ENCODE peak calls at places on chromosomes 3 and 15, in ten cellular contexts. One of them, this sample, is unnamed. For H3K4me1, the result is how much of the 10 kb centered on the place peaks cover.

GRCh38 chr3:155161630-155162292 is 81.6 kb downstream of the MME start:
- DNase-seq in body of pancreas: no peak
- DNase-seq in suprapubic skin: no peak
- DNase-seq in CD4-positive, alpha-beta memory T cell: no peak
- DNase-seq in cardiac muscle cell: no peak
- DNase-seq in transverse colon: no peak
- DNase-seq in Peyer's patch: no peak
- DNase-seq in K562: no peak
- DNase-seq in iPS DF 6.9: no peak
- DNase-seq in ovary: no peak
- DNase-seq in this sample: no peak

GRCh38 chr15:26899658-26900057 is 32.8 kb downstream of the GABRA5 start:
- DNase-seq in body of pancreas: no peak
- DNase-seq in suprapubic skin: no peak
- DNase-seq in CD4-positive, alpha-beta memory T cell: no peak
- DNase-seq in cardiac muscle cell: no peak
- DNase-seq in transverse colon: no peak
- DNase-seq in Peyer's patch: no peak
- DNase-seq in K562: no peak
- DNase-seq in iPS DF 6.9: no peak
- DNase-seq in ovary: no peak
- DNase-seq in this sample: no peak

GRCh38 chr3:56826831-56827722 is 25.3 kb upstream of the ARHGEF3 start:
- DNase-seq in body of pancreas: no peak
- DNase-seq in suprapubic skin: no peak
- DNase-seq in CD4-positive, alpha-beta memory T cell: no peak
- DNase-seq in cardiac muscle cell: no peak
- DNase-seq in transverse colon: no peak
- DNase-seq in Peyer's patch: no peak
- DNase-seq in K562: no peak
- DNase-seq in iPS DF 6.9: no peak
- DNase-seq in ovary: no peak
- DNase-seq in this sample: no peak

GRCh38 chr15:62658498-62658897 is 384.0 kb upstream of the TPM1 start:
- DNase-seq in body of pancreas: peak
- DNase-seq in suprapubic skin: no peak
- DNase-seq in CD4-positive, alpha-beta memory T cell: no peak
- DNase-seq in cardiac muscle cell: no peak
- DNase-seq in transverse colon: no peak
- DNase-seq in Peyer's patch: no peak
- DNase-seq in K562: no peak
- DNase-seq in iPS DF 6.9: no peak
- DNase-seq in ovary: no peak
- DNase-seq in this sample: no peak

GRCh38 chr3:72161870-72162617 is 377.1 kb upstream of the PROK2 start:
- DNase-seq in body of pancreas: peak
- DNase-seq in suprapubic skin: no peak
- DNase-seq in CD4-positive, alpha-beta memory T cell: no peak
- DNase-seq in cardiac muscle cell: no peak
- DNase-seq in transverse colon: peak
- DNase-seq in Peyer's patch: no peak
- DNase-seq in K562: no peak
- DNase-seq in iPS DF 6.9: no peak
- DNase-seq in ovary: peak
- DNase-seq in this sample: no peak

GRCh38 chr15:68528891-68529290 is 49.9 kb upstream of the CORO2B start:
- DNase-seq in body of pancreas: no peak
- DNase-seq in suprapubic skin: no peak
- DNase-seq in CD4-positive, alpha-beta memory T cell: no peak
- DNase-seq in cardiac muscle cell: no peak
- DNase-seq in transverse colon: no peak
- DNase-seq in Peyer's patch: no peak
- DNase-seq in K562: no peak
- DNase-seq in iPS DF 6.9: no peak
- DNase-seq in ovary: no peak
- DNase-seq in this sample: no peak

GRCh38 chr15:40256642-40257235 is 17.9 kb downstream of the PAK6 start:
- DNase-seq in body of pancreas: peak
- DNase-seq in suprapubic skin: no peak
- DNase-seq in CD4-positive, alpha-beta memory T cell: no peak
- DNase-seq in cardiac muscle cell: no peak
- DNase-seq in transverse colon: no peak
- DNase-seq in Peyer's patch: no peak
- DNase-seq in K562: no peak
- DNase-seq in iPS DF 6.9: no peak
- DNase-seq in ovary: no peak
- DNase-seq in this sample: no peak

GRCh38 chr3:59263152-59263551 is 213.3 kb upstream of the CFAP20DC start:
- DNase-seq in body of pancreas: no peak
- DNase-seq in suprapubic skin: no peak
- DNase-seq in CD4-positive, alpha-beta memory T cell: no peak
- DNase-seq in cardiac muscle cell: no peak
- DNase-seq in transverse colon: no peak
- DNase-seq in Peyer's patch: no peak
- DNase-seq in K562: no peak
- DNase-seq in iPS DF 6.9: no peak
- DNase-seq in ovary: no peak
- DNase-seq in this sample: no peak

GRCh38 chr3:185813205-185813604 is 11.6 kb downstream of the IGF2BP2 start:
- DNase-seq in body of pancreas: no peak
- DNase-seq in suprapubic skin: no peak
- DNase-seq in CD4-positive, alpha-beta memory T cell: no peak
- DNase-seq in cardiac muscle cell: no peak
- DNase-seq in transverse colon: no peak
- DNase-seq in Peyer's patch: no peak
- DNase-seq in K562: no peak
- DNase-seq in iPS DF 6.9: no peak
- DNase-seq in ovary: no peak
- DNase-seq in this sample: no peak

GRCh38 chr3:185818267-185818875 is 6.5 kb downstream of the IGF2BP2 start:
- DNase-seq in body of pancreas: no peak
- DNase-seq in suprapubic skin: no peak
- DNase-seq in CD4-positive, alpha-beta memory T cell: no peak
- DNase-seq in cardiac muscle cell: no peak
- DNase-seq in transverse colon: no peak
- DNase-seq in Peyer's patch: no peak
- DNase-seq in K562: no peak
- DNase-seq in iPS DF 6.9: no peak
- DNase-seq in ovary: no peak
- DNase-seq in this sample: no peak

GRCh38 chr3:185815391-185816282 is 9.2 kb downstream of the IGF2BP2 start:
- DNase-seq in body of pancreas: no peak
- DNase-seq in suprapubic skin: no peak
- DNase-seq in CD4-positive, alpha-beta memory T cell: no peak
- DNase-seq in cardiac muscle cell: no peak
- DNase-seq in transverse colon: no peak
- DNase-seq in Peyer's patch: no peak
- DNase-seq in K562: no peak
- DNase-seq in iPS DF 6.9: no peak
- DNase-seq in ovary: no peak
- DNase-seq in this sample: no peak

DNA sequence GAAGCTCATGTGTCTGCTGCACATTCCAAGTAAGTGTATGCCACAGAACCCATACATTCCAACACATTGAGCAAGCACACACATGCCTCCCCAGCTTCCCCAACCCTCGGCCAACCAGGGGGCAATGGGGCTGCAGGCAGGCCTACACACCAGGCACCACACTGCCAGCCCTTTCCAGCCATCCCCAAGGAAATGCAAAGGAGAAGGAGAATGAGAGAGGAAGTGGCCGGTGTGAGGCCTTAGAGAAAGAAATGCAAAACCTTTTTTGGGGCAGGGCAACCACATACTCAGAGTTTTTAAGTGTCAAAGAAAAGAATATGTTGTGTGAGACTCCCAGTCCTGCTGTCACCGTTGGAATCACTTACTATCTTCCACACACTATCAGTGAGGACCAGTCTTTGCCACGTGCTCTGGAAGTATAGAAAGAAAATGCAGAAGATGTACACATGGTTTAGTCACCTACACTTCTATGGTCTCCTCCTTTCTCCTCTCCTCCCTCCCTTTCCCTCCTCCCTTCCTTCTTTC is 11.1 kb downstream of the IGF2BP2 start:
- DNase-seq in body of pancreas: no peak
- DNase-seq in suprapubic skin: no peak
- DNase-seq in CD4-positive, alpha-beta memory T cell: no peak
- DNase-seq in cardiac muscle cell: peak
- DNase-seq in transverse colon: no peak
- DNase-seq in Peyer's patch: no peak
- DNase-seq in K562: no peak
- DNase-seq in iPS DF 6.9: no peak
- DNase-seq in ovary: no peak
- DNase-seq in this sample: no peak
- H3K4me1 ChIP-seq in body of pancreas: under half
- H3K4me1 ChIP-seq in suprapubic skin: under half
- H3K4me1 ChIP-seq in CD4-positive, alpha-beta memory T cell: under half
- H3K4me1 ChIP-seq in cardiac muscle cell: half or more
- H3K4me1 ChIP-seq in transverse colon: under half
- H3K4me1 ChIP-seq in Peyer's patch: under half
- H3K4me1 ChIP-seq in K562: under half
- H3K4me1 ChIP-seq in iPS DF 6.9: under half
- H3K4me1 ChIP-seq in ovary: under half
- H3K4me1 ChIP-seq in this sample: under half

DNA sequence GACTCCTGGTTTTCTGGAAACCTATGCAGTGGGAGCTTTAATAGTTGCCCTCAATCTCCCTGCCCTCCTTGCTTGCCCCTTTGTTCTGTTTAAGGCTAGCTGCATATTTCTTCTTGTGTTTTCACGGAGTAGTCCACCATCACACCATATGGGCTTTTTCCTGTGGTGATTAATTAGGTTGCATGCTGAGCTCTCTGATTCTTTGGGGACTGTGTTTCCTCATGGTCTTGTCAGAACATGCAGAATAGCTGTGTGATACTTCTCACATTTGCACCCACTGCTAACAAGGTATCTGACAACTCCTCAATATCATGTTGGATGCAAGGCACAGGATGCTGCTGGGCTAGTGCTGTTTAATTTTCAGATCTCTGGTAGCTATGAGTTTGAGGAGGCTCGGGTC is 139.6 kb downstream of the PTPRG start:
- DNase-seq in body of pancreas: no peak
- DNase-seq in suprapubic skin: no peak
- DNase-seq in CD4-positive, alpha-beta memory T cell: no peak
- DNase-seq in cardiac muscle cell: no peak
- DNase-seq in transverse colon: no peak
- DNase-seq in Peyer's patch: no peak
- DNase-seq in K562: no peak
- DNase-seq in iPS DF 6.9: no peak
- DNase-seq in ovary: no peak
- DNase-seq in this sample: no peak
- H3K4me1 ChIP-seq in body of pancreas: under half
- H3K4me1 ChIP-seq in suprapubic skin: under half
- H3K4me1 ChIP-seq in CD4-positive, alpha-beta memory T cell: under half
- H3K4me1 ChIP-seq in cardiac muscle cell: under half
- H3K4me1 ChIP-seq in transverse colon: under half
- H3K4me1 ChIP-seq in Peyer's patch: under half
- H3K4me1 ChIP-seq in K562: under half
- H3K4me1 ChIP-seq in iPS DF 6.9: under half
- H3K4me1 ChIP-seq in ovary: under half
- H3K4me1 ChIP-seq in this sample: under half

GRCh38 chr3:48798998-48799397 is 48.7 kb downstream of the PRKAR2A start:
- DNase-seq in body of pancreas: peak
- DNase-seq in suprapubic skin: no peak
- DNase-seq in CD4-positive, alpha-beta memory T cell: no peak
- DNase-seq in cardiac muscle cell: no peak
- DNase-seq in transverse colon: peak
- DNase-seq in Peyer's patch: peak
- DNase-seq in K562: no peak
- DNase-seq in iPS DF 6.9: no peak
- DNase-seq in ovary: no peak
- DNase-seq in this sample: no peak

DNA sequence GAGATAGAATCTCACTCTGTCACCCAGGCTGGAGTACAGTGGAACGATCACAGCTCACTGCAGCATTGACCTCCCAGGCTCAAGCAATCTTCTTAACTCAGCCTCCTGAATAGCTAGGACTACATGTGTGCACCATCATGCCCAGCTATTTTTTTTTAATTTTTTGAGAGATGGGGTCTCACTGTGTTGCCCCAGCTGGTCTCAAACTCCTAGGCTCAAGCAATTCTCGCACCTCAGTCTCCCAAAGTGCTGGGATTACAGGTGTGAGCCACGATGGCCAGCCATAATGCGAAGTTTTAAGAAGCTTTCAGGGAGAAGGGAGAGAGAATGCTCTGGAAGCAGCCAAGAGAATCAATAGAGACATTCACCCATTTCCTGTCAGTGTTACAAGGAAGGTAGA is 42.7 kb downstream of the PRKAR2A start:
- DNase-seq in body of pancreas: no peak
- DNase-seq in suprapubic skin: no peak
- DNase-seq in CD4-positive, alpha-beta memory T cell: no peak
- DNase-seq in cardiac muscle cell: no peak
- DNase-seq in transverse colon: no peak
- DNase-seq in Peyer's patch: no peak
- DNase-seq in K562: no peak
- DNase-seq in iPS DF 6.9: no peak
- DNase-seq in ovary: no peak
- DNase-seq in this sample: no peak
- H3K4me1 ChIP-seq in body of pancreas: under half
- H3K4me1 ChIP-seq in suprapubic skin: under half
- H3K4me1 ChIP-seq in CD4-positive, alpha-beta memory T cell: under half
- H3K4me1 ChIP-seq in cardiac muscle cell: under half
- H3K4me1 ChIP-seq in transverse colon: under half
- H3K4me1 ChIP-seq in Peyer's patch: under half
- H3K4me1 ChIP-seq in K562: under half
- H3K4me1 ChIP-seq in iPS DF 6.9: under half
- H3K4me1 ChIP-seq in ovary: under half
- H3K4me1 ChIP-seq in this sample: under half

GRCh38 chr3:14455571-14456317 is 53.3 kb downstream of the SLC6A6 start:
- DNase-seq in body of pancreas: peak
- DNase-seq in suprapubic skin: no peak
- DNase-seq in CD4-positive, alpha-beta memory T cell: no peak
- DNase-seq in cardiac muscle cell: no peak
- DNase-seq in transverse colon: no peak
- DNase-seq in Peyer's patch: no peak
- DNase-seq in K562: no peak
- DNase-seq in iPS DF 6.9: no peak
- DNase-seq in ovary: no peak
- DNase-seq in this sample: no peak

GRCh38 chr3:14457481-14457880 is 55.1 kb downstream of the SLC6A6 start:
- DNase-seq in body of pancreas: no peak
- DNase-seq in suprapubic skin: no peak
- DNase-seq in CD4-positive, alpha-beta memory T cell: no peak
- DNase-seq in cardiac muscle cell: no peak
- DNase-seq in transverse colon: no peak
- DNase-seq in Peyer's patch: no peak
- DNase-seq in K562: no peak
- DNase-seq in iPS DF 6.9: no peak
- DNase-seq in ovary: no peak
- DNase-seq in this sample: no peak

GRCh38 chr3:14457999-14458398 is 55.6 kb downstream of the SLC6A6 start:
- DNase-seq in body of pancreas: peak
- DNase-seq in suprapubic skin: no peak
- DNase-seq in CD4-positive, alpha-beta memory T cell: no peak
- DNase-seq in cardiac muscle cell: no peak
- DNase-seq in transverse colon: no peak
- DNase-seq in Peyer's patch: no peak
- DNase-seq in K562: peak
- DNase-seq in iPS DF 6.9: peak
- DNase-seq in ovary: no peak
- DNase-seq in this sample: no peak

GRCh38 chr3:14458434-14459280 is 56.3 kb downstream of the SLC6A6 start:
- DNase-seq in body of pancreas: no peak
- DNase-seq in suprapubic skin: no peak
- DNase-seq in CD4-positive, alpha-beta memory T cell: no peak
- DNase-seq in cardiac muscle cell: no peak
- DNase-seq in transverse colon: no peak
- DNase-seq in Peyer's patch: no peak
- DNase-seq in K562: no peak
- DNase-seq in iPS DF 6.9: no peak
- DNase-seq in ovary: no peak
- DNase-seq in this sample: no peak

DNA sequence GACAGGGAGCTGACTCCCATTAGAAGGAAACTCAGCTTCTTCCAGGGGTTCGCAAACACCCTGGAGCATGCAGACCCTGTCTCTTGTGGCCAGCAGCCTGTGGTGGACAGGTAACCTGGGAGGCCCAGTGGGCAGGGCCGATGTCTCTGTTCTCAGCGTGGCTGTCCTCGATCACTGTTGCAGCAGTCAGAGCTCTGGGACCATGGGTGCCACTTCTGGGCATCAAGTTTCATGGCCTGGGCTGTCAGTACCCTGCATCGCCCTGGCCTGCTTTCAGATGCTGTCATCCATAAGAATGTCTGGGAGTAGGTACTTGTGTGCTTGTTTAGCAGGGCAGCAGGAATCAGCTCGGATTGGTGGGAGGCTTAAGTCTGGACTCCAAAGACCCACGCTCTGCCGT is 54.4 kb downstream of the SLC6A6 start:
- DNase-seq in body of pancreas: no peak
- DNase-seq in suprapubic skin: no peak
- DNase-seq in CD4-positive, alpha-beta memory T cell: no peak
- DNase-seq in cardiac muscle cell: no peak
- DNase-seq in transverse colon: no peak
- DNase-seq in Peyer's patch: no peak
- DNase-seq in K562: no peak
- DNase-seq in iPS DF 6.9: no peak
- DNase-seq in ovary: no peak
- DNase-seq in this sample: no peak
- H3K4me1 ChIP-seq in body of pancreas: half or more
- H3K4me1 ChIP-seq in suprapubic skin: under half
- H3K4me1 ChIP-seq in CD4-positive, alpha-beta memory T cell: under half
- H3K4me1 ChIP-seq in cardiac muscle cell: under half
- H3K4me1 ChIP-seq in transverse colon: under half
- H3K4me1 ChIP-seq in Peyer's patch: under half
- H3K4me1 ChIP-seq in K562: under half
- H3K4me1 ChIP-seq in iPS DF 6.9: under half
- H3K4me1 ChIP-seq in ovary: under half
- H3K4me1 ChIP-seq in this sample: under half